ENCODE peak calls at places on chromosome 4, in nine cellular contexts. G is sigmoid colon, E is GM23248, C is prostate gland, Z is AG04450, S is tibial artery, H is RWPE2, N is pancreas, P is heart right ventricle. U is an unnamed sample. For H3K27me3, the result is how much of the 10 kb centered on the place peaks cover.

GRCh38 chr4:56995525-56995924 is 16.8 kb downstream of the POLR2B start:
- DNase-seq in G (peak), E (peak), Z (peak), S (peak), H (no peak), N (no peak), C (peak), P (peak), U (peak)

GRCh38 chr4:90606781-90607180 is 479.6 kb downstream of the CCSER1 start:
- DNase-seq in E (no peak), G (no peak), C (no peak), Z (no peak), H (no peak), N (no peak), P (no peak), S (no peak), U (no peak)

GRCh38 chr4:187478292-187479205 is 517.0 kb upstream of the ZFP42 start:
- DNase-seq in G (no peak), S (no peak), Z (peak), N (no peak), C (no peak), P (no peak), E (peak), H (no peak), U (peak)

GRCh38 chr4:56757270-56757746 is 64.2 kb downstream of the SPINK2 start:
- DNase-seq in S (peak), C (no peak), H (no peak), P (no peak), G (peak), N (no peak), Z (no peak), E (peak), U (peak)

GRCh38 chr4:170271723-170272122 is 182.0 kb upstream of the AADAT start:
- DNase-seq in S (no peak), C (no peak), H (no peak), N (no peak), G (no peak), Z (no peak), E (no peak), P (no peak), U (no peak)

GRCh38 chr4:88102029-88102428 is 56.4 kb downstream of the ABCG2 start:
- DNase-seq in S (no peak), Z (no peak), C (no peak), H (no peak), P (no peak), G (no peak), E (no peak), N (no peak), U (no peak)

GRCh38 chr4:140567722-140568121 is 1.0 kb downstream of the UCP1 start:
- DNase-seq in C (no peak), Z (no peak), E (peak), S (no peak), G (no peak), H (no peak), P (no peak), N (peak), U (no peak)

GRCh38 chr4:108351806-108352205 is 183.1 kb upstream of the LEF1 start:
- DNase-seq in E (no peak), P (no peak), C (no peak), S (no peak), G (no peak), N (no peak), H (no peak), Z (no peak), U (no peak)

GRCh38 chr4:100117749-100118148 is 72.5 kb downstream of the DDIT4L start:
- DNase-seq in P (no peak), E (no peak), S (no peak), H (no peak), G (no peak), Z (no peak), N (no peak), C (no peak), U (no peak)

GRCh38 chr4:13543648-13544555 is at the start of gene NKX3-2:
- DNase-seq in H (peak), S (no peak), C (no peak), N (no peak), P (no peak), Z (no peak), G (peak), E (peak), U (peak)

GRCh38 chr4:41209187-41209586 is 5.2 kb downstream of the APBB2 start:
- DNase-seq in Z (no peak), G (no peak), H (no peak), N (no peak), E (no peak), C (no peak), S (no peak), P (no peak), U (no peak)

GRCh38 chr4:174739576-174739975 is 89.5 kb downstream of the GLRA3 start:
- DNase-seq in H (no peak), N (no peak), Z (no peak), G (no peak), E (no peak), C (no peak), P (no peak), S (no peak), U (no peak)

GRCh38 chr4:174437324-174437723 is 85.0 kb downstream of the HPGD start:
- DNase-seq in P (no peak), G (no peak), S (no peak), C (no peak), N (no peak), H (no peak), Z (peak), E (peak), U (no peak)

GRCh38 chr4:82005153-82005552 is 368.6 kb downstream of the HNRNPD start:
- DNase-seq in S (no peak), E (no peak), P (no peak), C (peak), H (no peak), G (no peak), Z (no peak), N (no peak), U (no peak)

GRCh38 chr4:145697332-145697731 is 17.4 kb downstream of the C4orf51 start:
- DNase-seq in N (no peak), Z (no peak), E (no peak), S (no peak), C (no peak), H (no peak), P (no peak), G (no peak), U (no peak)

GRCh38 chr4:101277661-101278060 is 69.7 kb downstream of the PPP3CA start:
- DNase-seq in P (no peak), N (no peak), S (no peak), G (no peak), H (no peak), C (no peak), E (peak), Z (peak), U (no peak)

GRCh38 chr4:147525494-147526271 is 44.8 kb downstream of the EDNRA start:
- DNase-seq in H (no peak), S (no peak), P (no peak), E (no peak), C (no peak), N (no peak), G (no peak), Z (no peak), U (no peak)

GRCh38 chr4:185424905-185425599 is 712 bp downstream of the UFSP2 start:
- DNase-seq in E (no peak), Z (no peak), G (peak), S (no peak), P (no peak), H (no peak), N (no peak), C (peak), U (peak)

GRCh38 chr4:145177511-145177905 is 2.9 kb downstream of the OTUD4 start:
- DNase-seq in Z (no peak), S (no peak), P (no peak), E (peak), C (no peak), H (no peak), G (no peak), N (no peak), U (peak)

GRCh38 chr4:57401586-57401985 is 291.4 kb upstream of the IGFBP7 start:
- DNase-seq in H (no peak), S (no peak), Z (no peak), C (no peak), P (no peak), G (no peak), N (no peak), E (no peak), U (no peak)

GRCh38 chr4:11640584-11640983 is 211.9 kb upstream of the HS3ST1 start:
- DNase-seq in S (no peak), P (no peak), H (no peak), E (no peak), C (no peak), N (no peak), Z (no peak), G (no peak), U (no peak)

GRCh38 chr4:13705521-13706035 is 78.1 kb upstream of the BOD1L1 start:
- DNase-seq in N (no peak), C (peak), Z (no peak), E (peak), H (peak), G (no peak), S (no peak), P (peak), U (peak)

GRCh38 chr4:119025916-119026661 is 109.5 kb upstream of the MYOZ2 start:
- DNase-seq in H (no peak), S (peak), C (peak), P (no peak), Z (peak), G (peak), E (peak), N (no peak), U (peak)

GRCh38 chr4:150231108-150231770 is 153.0 kb downstream of the DCLK2 start:
- DNase-seq in H (no peak), E (no peak), P (no peak), C (no peak), Z (no peak), N (no peak), G (no peak), S (no peak), U (no peak)

GRCh38 chr4:108644237-108644636 is 6.2 kb upstream of the OSTC start:
- DNase-seq in Z (no peak), G (no peak), C (no peak), S (no peak), E (peak), H (no peak), P (no peak), N (no peak), U (peak)

GRCh38 chr4:89308161-89308500 is 531 bp upstream of the GPRIN3 start:
- DNase-seq in N (no peak), S (no peak), G (no peak), Z (no peak), E (peak), H (no peak), C (no peak), P (no peak), U (peak)

GRCh38 chr4:141425124-141425523 is 204.4 kb downstream of the ZNF330 start:
- DNase-seq in P (no peak), N (no peak), H (no peak), Z (peak), S (no peak), E (peak), C (no peak), G (no peak), U (no peak)

GRCh38 chr4:177442623-177443155 is 452 bp upstream of the AGA start:
- DNase-seq in E (peak), Z (no peak), G (no peak), P (no peak), H (no peak), N (no peak), S (no peak), C (no peak), U (peak)

GRCh38 chr4:17687237-17687857 is 72.9 kb downstream of the MED28 start:
- DNase-seq in Z (no peak), H (no peak), S (no peak), C (no peak), P (no peak), E (no peak), G (no peak), N (no peak), U (peak)

GRCh38 chr4:83599183-83599582 is 63.3 kb downstream of the GPAT3 start:
- DNase-seq in N (no peak), S (no peak), E (peak), P (no peak), Z (no peak), C (no peak), G (no peak), H (no peak), U (no peak)

GRCh38 chr4:47531241-47531953 is 46.3 kb downstream of the ATP10D start:
- DNase-seq in C (peak), S (no peak), P (no peak), E (peak), Z (peak), G (no peak), N (no peak), H (peak), U (peak)

GRCh38 chr4:37757121-37757520 is 69.4 kb upstream of the PGM2 start:
- DNase-seq in C (no peak), N (no peak), P (no peak), S (no peak), G (no peak), Z (no peak), H (no peak), E (no peak), U (no peak)

DNA sequence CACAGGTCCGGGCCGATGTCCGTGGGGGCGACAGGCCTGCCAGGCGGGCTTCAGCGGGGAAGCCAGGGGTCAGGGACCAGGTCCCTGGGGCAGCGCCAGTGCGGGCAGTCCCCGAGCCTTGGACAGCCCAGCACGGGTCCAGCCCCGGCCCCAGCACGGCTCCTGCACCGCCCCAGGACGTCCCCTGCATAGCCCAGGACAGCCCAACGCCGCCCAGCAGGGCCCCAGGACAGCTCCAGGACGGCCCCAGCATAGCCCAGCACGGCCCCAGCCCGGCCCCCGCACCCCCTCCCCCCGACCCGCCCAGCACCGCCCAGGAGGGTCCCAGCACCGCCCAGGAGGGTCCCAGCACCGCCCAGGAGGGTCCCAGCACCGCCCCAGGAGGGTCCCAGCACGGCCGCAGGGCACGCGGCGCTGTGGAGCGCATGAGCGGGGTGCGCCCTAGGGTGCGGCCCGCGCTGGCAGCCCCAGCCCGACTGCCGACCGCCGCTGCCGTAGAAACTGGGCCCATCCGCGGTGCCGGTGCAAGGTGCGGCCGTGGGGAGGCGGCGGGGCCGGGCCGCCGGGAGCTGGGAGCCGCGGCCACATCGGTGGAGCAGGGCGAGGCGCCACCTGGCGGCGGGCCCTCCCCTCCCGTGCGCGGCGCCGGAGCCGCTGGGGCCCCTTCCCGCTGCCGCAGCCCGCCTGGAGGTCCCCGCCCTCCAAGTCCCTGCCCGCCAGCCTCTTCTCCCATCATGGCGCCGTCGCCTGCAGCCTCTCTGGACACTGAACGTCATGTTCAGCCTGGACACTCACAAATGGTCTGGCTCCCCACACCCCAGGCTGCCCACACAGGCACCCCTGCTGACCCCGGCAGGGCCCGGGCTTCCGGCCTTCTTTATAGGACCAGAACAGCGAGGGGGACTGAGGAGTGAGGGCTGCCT is 106.8 kb upstream of the NKX1-1 start:
- DNase-seq in N (peak), S (no peak), C (peak), G (no peak), H (no peak), Z (no peak), P (peak), E (peak), U (no peak)
- H3K27me3 ChIP-seq in N (under half), S (under half), C (under half), G (under half), H (under half), Z (under half), P (half or more), E (under half), U (under half)

DNA sequence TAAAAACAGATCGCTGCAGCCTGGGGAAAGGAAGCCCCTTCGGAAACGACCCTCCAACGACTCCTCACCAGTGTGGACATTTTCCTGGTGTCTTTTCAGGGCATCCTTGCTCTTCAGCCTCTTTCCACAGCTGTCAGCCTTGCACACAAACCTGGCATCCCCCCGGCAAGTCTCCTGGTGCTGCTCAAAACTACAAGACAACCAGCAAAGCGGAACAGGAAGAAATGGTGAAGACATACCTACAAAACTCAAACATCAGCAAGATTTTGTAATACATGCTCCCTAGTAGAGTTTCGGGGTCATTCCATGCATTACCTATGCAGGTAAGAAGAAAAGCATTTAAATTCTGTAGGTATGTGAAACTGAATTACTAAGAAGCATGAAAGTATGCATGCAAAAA is 106.1 kb downstream of the PRDM5 start:
- DNase-seq in S (no peak), Z (no peak), C (no peak), G (no peak), E (peak), P (no peak), H (no peak), N (no peak), U (no peak)
- H3K27ac ChIP-seq in S (no peak), Z (no peak), C (no peak), G (no peak), E (no peak), P (no peak), H (no peak), N (no peak), U (no peak)

DNA sequence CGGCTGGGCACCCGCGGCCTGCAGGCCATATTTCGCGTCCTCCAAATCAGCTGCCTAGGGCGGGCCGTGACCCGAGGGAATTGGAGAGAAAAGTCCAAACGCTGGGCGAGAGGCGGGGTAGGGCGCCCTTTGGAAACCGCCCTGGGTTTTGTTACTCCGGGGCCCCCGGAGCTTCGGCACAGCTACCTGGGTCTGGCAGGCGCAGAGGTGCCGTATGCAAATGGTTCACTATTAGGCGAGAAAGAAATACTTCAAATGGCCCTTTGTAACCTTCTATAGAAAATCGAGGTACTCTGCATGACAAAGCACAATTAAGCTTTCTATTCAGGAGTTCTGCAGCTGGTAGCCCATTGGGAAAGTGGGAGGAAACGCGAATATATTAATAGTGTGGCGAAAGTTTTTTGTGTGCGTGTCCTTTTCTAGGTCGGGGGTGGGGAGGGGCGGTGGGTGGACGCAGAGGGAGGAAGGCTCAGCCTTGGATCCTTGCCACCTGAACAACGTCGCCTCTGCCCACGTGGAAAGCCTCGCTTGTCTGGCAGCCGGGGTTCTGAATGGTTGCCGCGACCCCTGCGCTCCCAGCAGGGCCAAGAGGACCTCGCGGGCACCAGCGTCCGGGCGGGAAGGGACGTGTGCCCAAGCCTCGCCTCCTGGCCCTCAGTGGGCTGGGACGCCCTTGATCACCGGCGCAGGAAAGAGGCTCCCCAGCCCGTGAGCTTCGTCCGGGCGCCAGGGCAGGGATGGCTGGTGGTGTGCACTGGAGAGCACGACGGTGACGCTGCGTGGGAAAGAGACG is 9.5 kb downstream of the GSX2 start:
- DNase-seq in G (no peak), N (no peak), S (no peak), C (no peak), Z (no peak), H (no peak), E (no peak), P (no peak), U (no peak)
- H3K27me3 ChIP-seq in G (under half), N (under half), S (under half), C (under half), Z (under half), H (under half), E (under half), P (half or more), U (under half)

GRCh38 chr4:86891785-86892638 is at the start of gene C4orf36:
- DNase-seq in C (peak), Z (no peak), P (peak), H (peak), G (peak), S (peak), E (peak), N (peak), U (peak)
- H3K27ac ChIP-seq in C (peak), Z (no peak), P (no peak), H (peak), G (peak), S (peak), E (no peak), N (peak), U (no peak)